ENCODE peak calls at places on chromosomes 16 and 17, in four cellular contexts. Q, A, S and X are unnamed samples.

GRCh38 chr16:74451951-74452758 is 30.9 kb upstream of the CLEC18B start:
- DNase-seq in A (no peak), Q (no peak), S (no peak), X (no peak)

GRCh38 chr16:48081656-48082055 is 74.1 kb downstream of the ABCC12 start:
- DNase-seq in A (no peak), Q (peak), S (no peak), X (no peak)

GRCh38 chr17:1029912-1030656 is 33.2 kb downstream of the TIMM22 start:
- DNase-seq in S (no peak), A (no peak), Q (no peak), X (no peak)

GRCh38 chr16:77133706-77134105 is 57.3 kb upstream of the MON1B start:
- DNase-seq in Q (no peak), A (no peak), S (peak), X (no peak)

GRCh38 chr17:10217916-10218315 is 19.5 kb upstream of the GAS7 start:
- DNase-seq in Q (peak), A (no peak), S (no peak), X (no peak)

GRCh38 chr17:51434434-51435170 is 174.3 kb downstream of the UTP18 start:
- DNase-seq in A (no peak), S (no peak), Q (no peak), X (no peak)

GRCh38 chr16:71853413-71853812 is 7.6 kb downstream of the ATXN1L start:
- DNase-seq in A (no peak), Q (no peak), S (no peak), X (no peak)

GRCh38 chr17:66542183-66542966 is 240.0 kb downstream of the PRKCA start:
- DNase-seq in S (no peak), A (no peak), Q (peak), X (no peak)

GRCh38 chr16:87951550-87952538 is 610 bp downstream of the BANP start:
- DNase-seq in S (no peak), A (no peak), Q (no peak), X (peak)

GRCh38 chr17:30477758-30478115 is 529 bp downstream of the GOSR1 start:
- DNase-seq in S (no peak), A (no peak), Q (peak), X (no peak)

GRCh38 chr16:85029981-85030381 is 2.4 kb downstream of the KIAA0513 start:
- DNase-seq in Q (peak), S (no peak), A (no peak), X (no peak)

GRCh38 chr16:83336630-83337029 is 471.1 kb upstream of the HSBP1 start:
- DNase-seq in Q (peak), S (no peak), A (no peak), X (no peak)

GRCh38 chr17:73192219-73192893 is 499 bp upstream of the COG1 start:
- DNase-seq in S (peak), Q (peak), A (peak), X (peak)

GRCh38 chr16:77234611-77235010 is 35.4 kb downstream of the SYCE1L start:
- DNase-seq in Q (no peak), A (no peak), S (peak), X (no peak)

GRCh38 chr16:88072571-88073001 is 121.4 kb downstream of the BANP start:
- DNase-seq in Q (no peak), S (no peak), A (no peak), X (no peak)

GRCh38 chr17:79834575-79835469 is 4.4 kb downstream of the CBX4 start:
- DNase-seq in A (peak), Q (no peak), S (peak), X (no peak)

GRCh38 chr17:82000803-82001649 is 21.7 kb downstream of the CENPX start:
- DNase-seq in Q (no peak), A (peak), S (no peak), X (no peak)

GRCh38 chr17:9715503-9716016 is 70.2 kb downstream of the USP43 start:
- DNase-seq in S (no peak), Q (no peak), A (no peak), X (no peak)

GRCh38 chr17:8019665-8020064 is 17.2 kb downstream of the GUCY2D start:
- DNase-seq in S (no peak), Q (peak), A (no peak), X (no peak)

GRCh38 chr17:82956146-82956725 is 116.4 kb upstream of the ZNF750 start:
- DNase-seq in S (peak), Q (no peak), A (no peak), X (no peak)

GRCh38 chr16:57694556-57695377 is at the start of gene DRC7:
- DNase-seq in S (peak), Q (peak), A (peak), X (peak)

GRCh38 chr16:72990003-72990521 is 57.9 kb downstream of the ZFHX3 start:
- DNase-seq in S (no peak), A (no peak), Q (peak), X (no peak)

GRCh38 chr16:726188-726437 is 130 bp downstream of the CCDC78 start:
- DNase-seq in Q (no peak), A (no peak), S (no peak), X (no peak)

GRCh38 chr17:74379495-74380085 is 12.3 kb downstream of the GPR142 start:
- DNase-seq in A (peak), Q (peak), S (peak), X (peak)

GRCh38 chr16:65070831-65071230 is 51.0 kb downstream of the CDH11 start:
- DNase-seq in S (peak), A (no peak), Q (peak), X (peak)

GRCh38 chr16:58243528-58244004 is 45.7 kb upstream of the CSNK2A2 start:
- DNase-seq in A (no peak), S (peak), Q (no peak), X (no peak)

GRCh38 chr17:60372790-60373483 is 19.0 kb downstream of the USP32 start:
- DNase-seq in S (no peak), Q (peak), A (no peak), X (no peak)

GRCh38 chr17:32298298-32298697 is 32.7 kb downstream of the RHBDL3 start:
- DNase-seq in S (no peak), Q (no peak), A (no peak), X (no peak)

GRCh38 chr16:8572919-8573724 is 17.2 kb downstream of the TMEM114 start:
- DNase-seq in S (peak), Q (peak), A (peak), X (no peak)

GRCh38 chr16:87657621-87658192 is 55.4 kb downstream of the JPH3 start:
- DNase-seq in S (peak), A (peak), Q (no peak), X (no peak)

GRCh38 chr16:50712568-50712914 is 19.1 kb downstream of the NOD2 start:
- DNase-seq in A (no peak), S (no peak), Q (peak), X (no peak)

GRCh38 chr16:11045846-11046245 is 101.5 kb downstream of the CLEC16A start:
- DNase-seq in Q (peak), A (no peak), S (no peak), X (no peak)

GRCh38 chr17:58300336-58300735 is 19.6 kb upstream of the MPO start:
- DNase-seq in Q (no peak), A (peak), S (no peak), X (no peak)

GRCh38 chr17:29766796-29767327 is 144.2 kb upstream of the CORO6 start:
- DNase-seq in A (no peak), S (no peak), Q (peak), X (no peak)

GRCh38 chr16:31134625-31135534 is 647 bp downstream of the PRSS8 start:
- DNase-seq in S (peak), Q (no peak), A (peak), X (no peak)

GRCh38 chr16:88907768-88908167 is 41.3 kb upstream of the PABPN1L start:
- DNase-seq in Q (peak), A (no peak), S (no peak), X (no peak)

GRCh38 chr16:71593048-71593999 is 16.4 kb upstream of the TAT start:
- DNase-seq in Q (no peak), A (no peak), S (no peak), X (no peak)

DNA sequence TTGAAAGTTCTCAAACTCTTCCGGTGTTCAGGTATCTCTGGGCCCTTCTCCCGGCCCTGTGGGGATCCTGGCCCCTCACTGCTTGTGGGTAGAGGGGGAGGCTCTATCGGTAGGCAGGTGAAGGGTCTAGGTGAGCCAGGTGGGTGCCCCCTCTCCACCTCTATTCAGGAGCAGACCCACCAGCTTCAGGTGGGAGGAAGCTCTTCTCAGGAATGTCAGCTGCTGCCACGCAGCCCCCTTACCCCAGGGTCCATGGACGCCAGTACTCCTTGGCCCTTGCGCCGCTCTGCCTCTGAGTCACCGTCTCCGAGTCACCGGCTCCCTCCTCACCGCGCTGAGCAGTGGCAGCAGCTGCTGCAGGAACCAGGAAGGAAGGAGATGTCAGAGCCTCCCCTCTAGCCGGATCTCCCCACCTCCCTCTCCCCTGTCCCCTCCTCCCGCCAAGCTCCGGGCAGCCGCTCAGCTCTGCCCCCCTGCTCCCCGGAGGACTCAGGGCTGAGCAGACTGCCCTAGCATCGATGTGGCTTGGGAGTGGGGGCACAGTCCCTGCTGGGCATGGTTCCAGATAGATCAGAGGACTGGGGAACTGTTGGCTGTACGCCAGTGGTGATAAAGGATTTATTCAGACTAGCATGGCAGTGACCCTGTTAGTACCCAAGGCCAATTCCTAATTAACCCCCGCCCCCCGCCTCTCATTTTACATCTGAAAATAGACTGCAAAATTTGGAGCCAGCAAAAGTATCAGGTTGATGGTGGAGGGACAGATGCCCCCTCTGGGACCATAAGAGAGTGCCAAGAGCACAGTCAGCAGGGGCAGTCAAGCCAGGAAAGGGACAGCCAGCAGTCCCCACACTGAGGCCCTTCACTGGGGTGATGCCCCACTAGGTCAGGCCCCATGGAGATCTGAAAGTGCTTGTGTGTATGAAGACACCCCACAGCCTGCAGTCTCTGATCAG is at the start of gene OSBPL7:
- DNase-seq in S (peak), Q (peak), A (peak), X (peak)
- H3K14ac ChIP-seq in S (no peak), Q (peak), A (no peak), X (peak)

DNA sequence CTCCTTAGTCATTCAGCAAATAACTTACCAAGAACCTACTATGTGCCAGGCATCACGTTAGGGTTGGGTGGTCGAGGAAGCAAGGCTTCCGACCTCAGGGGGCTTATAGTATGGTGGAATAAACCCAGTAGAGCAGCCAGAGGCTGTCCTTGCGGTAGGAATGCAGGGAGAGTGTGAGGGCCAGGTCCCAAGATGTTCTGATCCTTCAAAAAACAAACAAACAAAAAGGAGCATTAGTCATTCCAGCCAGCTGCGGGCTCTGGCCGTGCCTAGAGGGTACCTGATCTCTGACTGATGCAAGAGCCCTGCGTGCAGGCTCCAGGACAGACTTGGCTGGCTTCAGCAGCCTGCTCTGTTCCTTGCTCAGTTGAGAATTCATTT is 18.2 kb downstream of the CYB5D2 start:
- DNase-seq in Q (peak), S (peak), A (no peak), X (no peak)
- H2BK120ac ChIP-seq in Q (peak), S (no peak), A (no peak), X (no peak)

GRCh38 chr17:21283482-21284318 is 811 bp upstream of the MAP2K3 start:
- DNase-seq in Q (peak), S (no peak), A (no peak), X (no peak)

GRCh38 chr17:21284319-21285163 is at the start of gene MAP2K3:
- DNase-seq in A (peak), S (peak), Q (peak), X (peak)

GRCh38 chr17:21286771-21287702 is 2.5 kb downstream of the MAP2K3 start:
- DNase-seq in S (no peak), Q (no peak), A (no peak), X (no peak)

GRCh38 chr17:21286066-21286770 is 1.7 kb downstream of the MAP2K3 start:
- DNase-seq in S (no peak), A (no peak), Q (peak), X (no peak)

DNA sequence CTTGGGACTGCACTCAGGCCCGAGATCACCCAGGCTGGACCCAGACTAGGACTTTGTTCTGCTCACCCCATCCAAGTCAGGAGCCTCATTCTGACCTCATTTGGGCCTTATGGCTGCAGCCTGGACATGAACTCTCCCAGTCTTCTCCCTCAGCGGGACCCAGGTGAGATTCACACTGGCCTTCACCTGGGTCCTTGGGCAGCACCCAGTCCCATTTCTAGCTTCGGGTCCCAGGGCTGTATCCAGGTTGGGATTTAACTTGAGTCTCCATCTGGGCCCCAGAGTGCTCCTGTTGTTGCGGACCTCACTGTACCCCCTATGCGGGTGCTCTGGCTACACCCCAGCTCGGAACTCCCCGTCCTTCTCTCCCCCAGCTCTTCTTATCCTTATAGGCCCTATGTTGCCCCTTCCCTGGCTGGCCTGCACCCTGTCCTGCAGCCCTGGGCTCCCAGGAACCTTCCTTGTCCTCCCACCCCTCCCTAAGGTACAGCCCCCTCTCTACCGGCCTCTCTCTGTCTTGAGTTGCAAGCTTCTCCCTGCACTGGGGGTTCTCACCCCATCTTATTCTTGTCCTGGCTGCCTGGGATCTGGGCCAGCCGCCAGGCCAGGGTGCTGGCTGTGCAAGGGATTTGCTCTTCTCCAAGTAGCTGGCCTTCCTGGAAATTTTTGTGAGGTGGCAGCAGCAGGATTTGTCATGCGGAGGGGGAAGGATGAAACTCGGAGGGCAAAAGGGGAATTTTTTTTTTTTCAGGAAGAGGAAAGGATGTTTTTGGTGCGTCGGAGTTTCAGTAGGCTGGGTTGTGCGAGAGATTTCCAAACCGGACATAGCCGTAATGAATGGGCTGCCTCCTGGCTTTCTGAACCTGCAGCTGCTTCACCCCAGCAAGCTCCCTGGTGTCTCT is 904 bp downstream of the MAP2K3 start:
- DNase-seq in S (no peak), A (no peak), Q (peak), X (no peak)
- H3K14ac ChIP-seq in S (no peak), A (no peak), Q (peak), X (peak)

GRCh38 chr17:40103742-40104095 is 3.3 kb upstream of the NR1D1 start:
- DNase-seq in A (no peak), Q (no peak), S (no peak), X (no peak)
- H2BK120ac ChIP-seq in A (no peak), Q (no peak), S (no peak), X (no peak)

DNA sequence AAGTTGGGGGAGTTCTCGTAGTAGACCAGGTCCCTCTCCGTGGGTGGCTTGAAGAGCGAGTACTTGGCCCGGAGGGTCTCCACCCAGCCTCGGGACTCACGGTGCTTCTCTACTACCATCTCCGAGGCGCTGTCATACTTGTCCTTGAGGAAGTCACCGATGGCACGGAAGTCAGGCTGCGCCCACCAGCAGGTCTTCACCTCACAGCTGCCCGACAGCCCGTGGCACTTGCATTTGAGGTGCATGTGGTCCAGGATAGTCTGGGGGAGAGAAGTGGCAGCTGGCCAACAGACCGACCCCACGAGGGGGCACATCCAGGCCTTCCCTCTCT is 50.0 kb downstream of the WNT3 start:
- DNase-seq in A (no peak), Q (no peak), S (no peak), X (no peak)
- H3K14ac ChIP-seq in A (no peak), Q (no peak), S (no peak), X (no peak)

GRCh38 chr16:80887062-80887461 is 82.7 kb upstream of the CDYL2 start:
- DNase-seq in A (no peak), Q (no peak), S (no peak), X (no peak)

GRCh38 chr16:80883159-80883642 is 78.8 kb upstream of the CDYL2 start:
- DNase-seq in A (no peak), S (no peak), Q (no peak), X (no peak)

DNA sequence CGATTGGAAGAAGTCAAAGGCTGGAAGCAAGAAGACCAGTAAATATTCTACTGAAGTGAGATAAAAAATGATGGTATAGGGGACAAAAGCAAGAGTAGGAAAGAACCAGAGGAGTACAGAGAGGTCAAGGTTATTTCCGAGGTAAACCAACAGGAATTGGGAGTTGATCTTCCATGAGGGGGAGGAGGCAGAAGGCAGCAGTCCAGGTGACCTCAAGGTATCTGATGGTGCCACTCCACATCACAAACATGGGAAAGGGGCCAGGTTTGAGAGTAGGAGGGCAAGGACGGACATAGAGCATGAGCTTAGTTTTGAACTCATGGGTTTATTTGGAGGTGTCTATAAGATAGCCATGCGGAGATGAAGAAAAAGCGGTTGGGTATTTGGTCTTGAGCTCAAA is 79.4 kb upstream of the CDYL2 start:
- DNase-seq in A (no peak), S (no peak), Q (no peak), X (no peak)
- H2BK120ac ChIP-seq in A (no peak), S (no peak), Q (no peak), X (no peak)

GRCh38 chr16:3879258-3879886 is 1.1 kb downstream of the CREBBP start:
- DNase-seq in S (peak), A (no peak), Q (no peak), X (no peak)
- H3K14ac ChIP-seq in S (no peak), A (no peak), Q (peak), X (peak)

DNA sequence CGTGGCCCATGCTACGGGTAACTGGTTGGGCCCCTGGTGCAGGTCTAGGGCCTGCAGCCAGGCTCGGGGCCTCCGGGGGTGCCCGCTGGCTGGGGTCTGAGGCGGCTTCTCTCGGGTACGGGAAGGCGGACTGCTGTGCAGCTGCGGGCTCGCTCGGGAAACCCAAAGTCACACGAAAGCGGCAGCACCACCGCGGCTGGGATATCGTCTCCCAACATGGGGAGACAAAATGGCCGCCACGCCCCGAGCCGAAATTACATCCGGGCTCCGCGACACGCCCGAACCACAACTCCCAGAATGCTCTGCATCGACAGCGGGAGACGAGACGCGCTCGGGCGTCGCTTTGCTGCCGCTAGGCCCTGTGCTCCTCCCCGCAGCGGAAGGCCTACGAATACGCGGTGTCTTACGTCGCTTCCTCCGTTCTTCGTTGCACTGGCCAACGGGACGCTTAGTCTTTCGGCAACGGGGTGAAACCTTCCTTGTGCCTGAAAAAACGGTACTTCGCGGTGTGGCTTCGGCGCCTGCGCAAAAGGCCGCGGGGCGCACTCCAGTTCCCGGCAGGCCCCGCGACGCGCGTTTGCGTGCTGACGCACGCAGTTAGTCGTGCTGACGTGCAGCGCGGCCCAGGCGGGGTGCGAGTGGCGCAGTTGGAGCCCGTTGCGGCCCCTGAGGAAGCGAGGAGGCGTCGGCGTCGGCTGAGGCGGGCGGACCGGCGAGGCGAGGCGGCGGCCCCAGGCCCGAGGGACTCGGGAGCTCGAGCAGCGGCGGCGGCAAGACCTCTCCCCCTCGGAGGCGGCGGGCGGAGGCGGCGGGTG is at the start of gene SRRM2:
- DNase-seq in Q (peak), S (peak), A (peak), X (peak)
- H2BK120ac ChIP-seq in Q (peak), S (no peak), A (peak), X (peak)